ENCODE peak calls at places on chromosomes 4 and X, in four cellular contexts. One of them, this sample, is unnamed.

GRCh38 chr4:1379801-1380331 is 26.4 kb downstream of the NKX1-1 start:
- DNase-seq in lung: no peak
- DNase-seq in AG09309: no peak
- DNase-seq in PC-3: no peak
- DNase-seq in this sample: no peak

GRCh38 chr4:119097282-119097900 is 38.2 kb upstream of the MYOZ2 start:
- DNase-seq in lung: no peak
- DNase-seq in AG09309: no peak
- DNase-seq in PC-3: no peak
- DNase-seq in this sample: no peak

GRCh38 chr4:75344915-75345314 is 169.3 kb downstream of the RCHY1 start:
- DNase-seq in lung: no peak
- DNase-seq in AG09309: peak; percentile 2
- DNase-seq in PC-3: peak; percentile 59
- DNase-seq in this sample: no peak

GRCh38 chr4:15378055-15378454 is 49.8 kb upstream of the C1QTNF7 start:
- DNase-seq in lung: no peak
- DNase-seq in AG09309: no peak
- DNase-seq in PC-3: no peak
- DNase-seq in this sample: no peak

GRCh38 chrX:107627792-107628661 is at the start of gene PRPS1:
- DNase-seq in lung: peak; percentile 91
- DNase-seq in AG09309: peak; percentile 71
- DNase-seq in PC-3: peak; percentile 96
- DNase-seq in this sample: peak; percentile 94

GRCh38 chrX:42714981-42715688 is 62.8 kb downstream of the PPP1R2C start:
- DNase-seq in lung: peak; percentile 38
- DNase-seq in AG09309: no peak
- DNase-seq in PC-3: peak; percentile 40
- DNase-seq in this sample: peak; percentile 60

GRCh38 chr4:98516042-98516440 is 142.4 kb downstream of the TSPAN5 start:
- DNase-seq in lung: no peak
- DNase-seq in AG09309: peak; percentile 49
- DNase-seq in PC-3: peak; percentile 64
- DNase-seq in this sample: no peak

GRCh38 chrX:30888526-30889146 is 418 bp downstream of the TAB3 start:
- DNase-seq in lung: no peak
- DNase-seq in AG09309: no peak
- DNase-seq in PC-3: no peak
- DNase-seq in this sample: peak; percentile 45

GRCh38 chr4:55866290-55866907 is 13.0 kb downstream of the EXOC1 start:
- DNase-seq in lung: no peak
- DNase-seq in AG09309: peak; percentile 85
- DNase-seq in PC-3: peak; percentile 94
- DNase-seq in this sample: no peak

GRCh38 chrX:87299563-87300160 is 217.9 kb upstream of the KLHL4 start:
- DNase-seq in lung: no peak
- DNase-seq in AG09309: peak; percentile 1
- DNase-seq in PC-3: peak; percentile 49
- DNase-seq in this sample: no peak

GRCh38 chr4:112523008-112523440 is 7.0 kb upstream of the NEUROG2 start:
- DNase-seq in lung: no peak
- DNase-seq in AG09309: no peak
- DNase-seq in PC-3: no peak
- DNase-seq in this sample: peak; percentile 52

GRCh38 chr4:64341711-64342110 is 67.5 kb downstream of the TECRL start:
- DNase-seq in lung: no peak
- DNase-seq in AG09309: no peak
- DNase-seq in PC-3: no peak
- DNase-seq in this sample: no peak

GRCh38 chr4:157115613-157116340 is 39.8 kb downstream of the GLRB start:
- DNase-seq in lung: no peak
- DNase-seq in AG09309: peak; percentile 41
- DNase-seq in PC-3: peak; percentile 60
- DNase-seq in this sample: no peak

GRCh38 chr4:168923526-168924194 is 86.4 kb downstream of the CBR4 start:
- DNase-seq in lung: peak; percentile 54
- DNase-seq in AG09309: peak; percentile 46
- DNase-seq in PC-3: peak; percentile 74
- DNase-seq in this sample: peak; percentile 65

GRCh38 chrX:145853181-145853580 is 35.6 kb downstream of the SLITRK2 start:
- DNase-seq in lung: no peak
- DNase-seq in AG09309: no peak
- DNase-seq in PC-3: no peak
- DNase-seq in this sample: no peak

GRCh38 chr4:2937146-2937857 is 25.9 kb downstream of the NOP14 start:
- DNase-seq in lung: peak; percentile 93
- DNase-seq in AG09309: no peak
- DNase-seq in PC-3: peak; percentile 56
- DNase-seq in this sample: peak; percentile 40

GRCh38 chr4:84366932-84367331 is 132.2 kb downstream of the NKX6-1 start:
- DNase-seq in lung: no peak
- DNase-seq in AG09309: no peak
- DNase-seq in PC-3: no peak
- DNase-seq in this sample: no peak

GRCh38 chr4:67393699-67394281 is 151.5 kb downstream of the CENPC start:
- DNase-seq in lung: no peak
- DNase-seq in AG09309: peak; percentile 7
- DNase-seq in PC-3: peak; percentile 78
- DNase-seq in this sample: peak; percentile 29

GRCh38 chr4:82905205-82905604 is 4.7 kb downstream of the THAP9 start:
- DNase-seq in lung: no peak
- DNase-seq in AG09309: no peak
- DNase-seq in PC-3: peak; percentile 58
- DNase-seq in this sample: peak; percentile 75

GRCh38 chrX:13069771-13070410 is 25.5 kb upstream of the FAM9C start:
- DNase-seq in lung: no peak
- DNase-seq in AG09309: no peak
- DNase-seq in PC-3: peak; percentile 14
- DNase-seq in this sample: no peak

GRCh38 chrX:155534800-155535199 is 76.4 kb upstream of the F8A3 start:
- DNase-seq in lung: no peak
- DNase-seq in AG09309: no peak
- DNase-seq in PC-3: no peak
- DNase-seq in this sample: peak; percentile 1

GRCh38 chr4:174522183-174523002 is at the start of gene HPGD:
- DNase-seq in lung: peak; percentile 63
- DNase-seq in AG09309: no peak
- DNase-seq in PC-3: peak; percentile 61
- DNase-seq in this sample: peak; percentile 87

GRCh38 chr4:158112612-158113011 is 60.2 kb downstream of the GASK1B start:
- DNase-seq in lung: no peak
- DNase-seq in AG09309: no peak
- DNase-seq in PC-3: no peak
- DNase-seq in this sample: no peak

GRCh38 chr4:114364857-114365256 is 233.8 kb upstream of the UGT8 start:
- DNase-seq in lung: no peak
- DNase-seq in AG09309: peak; percentile 45
- DNase-seq in PC-3: no peak
- DNase-seq in this sample: no peak

GRCh38 chr4:152945639-152946038 is 9.5 kb downstream of the FHDC1 start:
- DNase-seq in lung: no peak
- DNase-seq in AG09309: no peak
- DNase-seq in PC-3: no peak
- DNase-seq in this sample: no peak

GRCh38 chr4:55170462-55170861 is 45.1 kb upstream of the KDR start:
- DNase-seq in lung: no peak
- DNase-seq in AG09309: no peak
- DNase-seq in PC-3: peak; percentile 32
- DNase-seq in this sample: no peak

GRCh38 chr4:172900880-172901279 is 267.7 kb upstream of the GALNT7 start:
- DNase-seq in lung: no peak
- DNase-seq in AG09309: no peak
- DNase-seq in PC-3: peak; percentile 18
- DNase-seq in this sample: no peak

GRCh38 chr4:122814426-122814825 is 12.2 kb upstream of the FGF2 start:
- DNase-seq in lung: no peak
- DNase-seq in AG09309: no peak
- DNase-seq in PC-3: no peak
- DNase-seq in this sample: peak; percentile 8

GRCh38 chr4:6277139-6277802 is 7.6 kb downstream of the WFS1 start:
- DNase-seq in lung: no peak
- DNase-seq in AG09309: no peak
- DNase-seq in PC-3: no peak
- DNase-seq in this sample: no peak

GRCh38 chrX:101262590-101262989 is 28.5 kb downstream of the TAF7L start:
- DNase-seq in lung: no peak
- DNase-seq in AG09309: no peak
- DNase-seq in PC-3: no peak
- DNase-seq in this sample: no peak

GRCh38 chrX:50988649-50989048 is 78.1 kb downstream of the BMP15 start:
- DNase-seq in lung: no peak
- DNase-seq in AG09309: peak; percentile 2
- DNase-seq in PC-3: peak; percentile 34
- DNase-seq in this sample: peak; percentile 37

GRCh38 chr4:1987296-1987695 is 21.5 kb downstream of the NELFA start:
- DNase-seq in lung: no peak
- DNase-seq in AG09309: no peak
- DNase-seq in PC-3: no peak
- DNase-seq in this sample: no peak

DNA sequence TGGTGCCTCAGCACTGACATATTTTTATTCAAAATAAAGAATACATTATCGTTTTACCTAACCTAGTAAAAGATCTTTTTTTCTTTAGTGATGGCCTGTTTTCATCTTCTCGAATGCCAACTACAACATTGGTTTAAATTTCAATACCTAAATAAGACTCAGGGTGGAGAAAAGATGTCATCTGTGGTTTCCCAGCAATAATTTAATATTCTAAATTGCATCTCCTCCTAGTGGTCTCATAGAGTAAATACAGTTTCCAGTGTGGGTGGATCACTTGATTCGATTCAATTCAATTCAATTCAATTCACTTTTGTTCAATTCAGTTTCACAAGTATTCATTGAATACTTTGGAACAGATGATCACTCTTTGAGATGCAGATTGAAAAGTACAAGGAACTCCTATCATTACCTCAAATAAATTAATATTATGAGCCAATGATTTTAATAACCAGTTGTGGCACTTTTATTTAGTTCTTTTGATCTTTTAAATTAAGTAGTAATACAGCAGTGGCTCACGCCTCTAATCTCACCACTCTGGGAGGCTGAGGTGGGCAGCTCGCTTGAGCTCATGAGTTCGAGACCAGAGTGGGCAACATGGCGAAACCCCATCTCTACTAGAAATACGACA is 427.2 kb downstream of the FAT4 start:
- DNase-seq in lung: no peak
- DNase-seq in AG09309: no peak
- DNase-seq in PC-3: peak; percentile 48
- DNase-seq in this sample: no peak
- TF ChIP-seq CTCF in lung: peak; percentile 16
- TF ChIP-seq CTCF in AG09309: peak; percentile 53
- TF ChIP-seq CTCF in PC-3: peak; percentile 70
- TF ChIP-seq CTCF in this sample: peak; percentile 45

DNA sequence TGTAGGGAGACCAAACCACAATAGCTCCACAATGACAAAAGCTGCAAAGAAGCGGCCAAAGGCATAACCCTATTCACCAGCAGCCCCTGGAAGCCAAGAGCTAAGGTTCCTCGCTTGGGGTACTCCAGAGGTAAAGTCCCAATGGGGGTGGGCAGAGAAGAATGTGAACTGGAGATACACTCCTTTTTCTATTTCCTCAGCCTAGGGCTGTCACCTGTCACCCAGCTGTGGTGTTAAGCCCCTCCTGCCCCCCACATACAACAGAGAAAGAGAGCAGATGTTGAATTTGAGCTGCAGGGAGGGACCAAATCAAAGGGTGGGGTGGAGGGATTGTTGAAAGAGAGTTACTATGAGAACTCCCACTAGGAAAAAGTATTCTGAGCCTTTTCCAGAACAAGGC is 26.1 kb downstream of the AMOT start:
- DNase-seq in lung: no peak
- DNase-seq in AG09309: no peak
- DNase-seq in PC-3: no peak
- DNase-seq in this sample: no peak
- TF ChIP-seq CTCF in lung: no peak
- TF ChIP-seq CTCF in AG09309: no peak
- TF ChIP-seq CTCF in PC-3: no peak
- TF ChIP-seq CTCF in this sample: no peak

DNA sequence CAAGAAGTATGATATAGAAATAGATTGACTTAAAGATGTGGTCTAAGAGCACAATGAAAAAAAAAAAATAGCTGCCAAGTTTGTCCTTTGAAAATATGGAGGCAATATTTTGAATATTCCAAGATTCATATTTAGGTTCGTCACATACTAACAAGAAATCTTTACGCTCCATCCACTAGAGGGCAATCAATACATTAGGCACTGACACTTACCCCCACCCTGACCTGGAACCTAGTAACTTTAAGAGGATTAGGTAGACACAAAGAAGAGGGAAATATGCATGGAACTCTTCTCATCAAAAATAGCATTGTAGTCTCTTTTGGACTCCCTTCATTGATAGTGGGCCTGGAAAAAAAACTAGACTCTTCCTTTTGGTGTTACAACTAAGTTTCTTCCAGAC is 1108.1 kb downstream of the PCDH19 start:
- DNase-seq in lung: no peak
- DNase-seq in AG09309: no peak
- DNase-seq in PC-3: peak; percentile 18
- DNase-seq in this sample: no peak
- TF ChIP-seq CTCF in lung: no peak
- TF ChIP-seq CTCF in AG09309: peak; percentile 21
- TF ChIP-seq CTCF in PC-3: peak; percentile 53
- TF ChIP-seq CTCF in this sample: no peak

GRCh38 chr4:57089549-57089948 is 20.6 kb downstream of the IGFBP7 start:
- DNase-seq in lung: no peak
- DNase-seq in AG09309: no peak
- DNase-seq in PC-3: no peak
- DNase-seq in this sample: no peak
- TF ChIP-seq CTCF in lung: no peak
- TF ChIP-seq CTCF in AG09309: no peak
- TF ChIP-seq CTCF in PC-3: no peak
- TF ChIP-seq CTCF in this sample: no peak

GRCh38 chr4:7938513-7939376 is 916 bp downstream of the AFAP1 start:
- DNase-seq in lung: no peak
- DNase-seq in AG09309: no peak
- DNase-seq in PC-3: no peak
- DNase-seq in this sample: peak; percentile 42
- TF ChIP-seq CTCF in lung: no peak
- TF ChIP-seq CTCF in AG09309: no peak
- TF ChIP-seq CTCF in PC-3: no peak
- TF ChIP-seq CTCF in this sample: no peak

GRCh38 chr4:130359537-130359936 is 1263.6 kb downstream of the C4orf33 start:
- DNase-seq in lung: no peak
- DNase-seq in AG09309: no peak
- DNase-seq in PC-3: peak; percentile 35
- DNase-seq in this sample: no peak
- TF ChIP-seq CTCF in lung: no peak
- TF ChIP-seq CTCF in AG09309: no peak
- TF ChIP-seq CTCF in PC-3: peak; percentile 61
- TF ChIP-seq CTCF in this sample: no peak

This sample was measured in activated CD8-positive, alpha-beta T cell treated with anti-CD3 and anti-CD28 coated beads for 36 hours.